ENCODE peak calls at places on chromosomes 1 and 21, in five cellular contexts. One of them, this sample, is unnamed. For H3K4me1, the result is how much of the 10 kb centered on the place peaks cover.

GRCh38 chr1:198088360-198089071 is 68.3 kb upstream of the NEK7 start:
- DNase-seq in uterus: no peak
- DNase-seq in Peyer's patch: no peak
- DNase-seq in transverse colon: no peak
- DNase-seq in body of pancreas: no peak
- DNase-seq in this sample: no peak

GRCh38 chr1:219374167-219374566 is 200.5 kb downstream of the LYPLAL1 start:
- DNase-seq in Peyer's patch: no peak
- DNase-seq in body of pancreas: no peak
- DNase-seq in uterus: no peak
- DNase-seq in transverse colon: no peak
- DNase-seq in this sample: no peak

GRCh38 chr1:20981903-20982695 is 194.6 kb downstream of the EIF4G3 start:
- DNase-seq in transverse colon: no peak
- DNase-seq in body of pancreas: no peak
- DNase-seq in uterus: no peak
- DNase-seq in Peyer's patch: no peak
- DNase-seq in this sample: no peak

GRCh38 chr1:201356701-201357100 is 20.8 kb downstream of the TNNT2 start:
- DNase-seq in body of pancreas: peak
- DNase-seq in uterus: no peak
- DNase-seq in Peyer's patch: no peak
- DNase-seq in transverse colon: no peak
- DNase-seq in this sample: no peak

GRCh38 chr1:152182942-152183341 is 23.9 kb upstream of the RPTN start:
- DNase-seq in body of pancreas: no peak
- DNase-seq in Peyer's patch: no peak
- DNase-seq in uterus: no peak
- DNase-seq in transverse colon: no peak
- DNase-seq in this sample: peak

GRCh38 chr1:67618285-67619018 is 66.5 kb upstream of the GADD45A start:
- DNase-seq in uterus: peak
- DNase-seq in Peyer's patch: no peak
- DNase-seq in body of pancreas: peak
- DNase-seq in transverse colon: peak
- DNase-seq in this sample: peak

GRCh38 chr1:38559180-38559874 is 300.2 kb downstream of the RRAGC start:
- DNase-seq in Peyer's patch: peak
- DNase-seq in uterus: no peak
- DNase-seq in transverse colon: peak
- DNase-seq in body of pancreas: peak
- DNase-seq in this sample: peak

GRCh38 chr1:216576246-216576645 is 147.0 kb downstream of the ESRRG start:
- DNase-seq in body of pancreas: no peak
- DNase-seq in uterus: no peak
- DNase-seq in Peyer's patch: no peak
- DNase-seq in transverse colon: no peak
- DNase-seq in this sample: no peak

GRCh38 chr1:26111530-26112406 is at the start of gene PDIK1L:
- DNase-seq in uterus: peak
- DNase-seq in transverse colon: peak
- DNase-seq in body of pancreas: peak
- DNase-seq in Peyer's patch: peak
- DNase-seq in this sample: peak

GRCh38 chr21:31777857-31778256 is 45.9 kb upstream of the SCAF4 start:
- DNase-seq in Peyer's patch: no peak
- DNase-seq in body of pancreas: no peak
- DNase-seq in uterus: no peak
- DNase-seq in transverse colon: peak
- DNase-seq in this sample: no peak

GRCh38 chr1:19577001-19577400 is 67.1 kb upstream of the NBL1 start:
- DNase-seq in body of pancreas: no peak
- DNase-seq in Peyer's patch: no peak
- DNase-seq in transverse colon: no peak
- DNase-seq in uterus: peak
- DNase-seq in this sample: no peak

GRCh38 chr1:108862698-108863477 is 6.0 kb upstream of the AKNAD1 start:
- DNase-seq in body of pancreas: no peak
- DNase-seq in uterus: no peak
- DNase-seq in transverse colon: no peak
- DNase-seq in Peyer's patch: no peak
- DNase-seq in this sample: no peak

GRCh38 chr1:225446298-225446941 is 18.6 kb upstream of the LBR start:
- DNase-seq in body of pancreas: no peak
- DNase-seq in transverse colon: peak
- DNase-seq in Peyer's patch: no peak
- DNase-seq in uterus: no peak
- DNase-seq in this sample: no peak

GRCh38 chr1:225440380-225440957 is 12.6 kb upstream of the LBR start:
- DNase-seq in Peyer's patch: no peak
- DNase-seq in body of pancreas: peak
- DNase-seq in uterus: no peak
- DNase-seq in transverse colon: peak
- DNase-seq in this sample: no peak

GRCh38 chr1:225445644-225446297 is 17.9 kb upstream of the LBR start:
- DNase-seq in Peyer's patch: no peak
- DNase-seq in body of pancreas: no peak
- DNase-seq in transverse colon: peak
- DNase-seq in uterus: no peak
- DNase-seq in this sample: no peak

GRCh38 chr1:225441314-225442119 is 13.7 kb upstream of the LBR start:
- DNase-seq in transverse colon: peak
- DNase-seq in uterus: no peak
- DNase-seq in body of pancreas: peak
- DNase-seq in Peyer's patch: no peak
- DNase-seq in this sample: no peak

DNA sequence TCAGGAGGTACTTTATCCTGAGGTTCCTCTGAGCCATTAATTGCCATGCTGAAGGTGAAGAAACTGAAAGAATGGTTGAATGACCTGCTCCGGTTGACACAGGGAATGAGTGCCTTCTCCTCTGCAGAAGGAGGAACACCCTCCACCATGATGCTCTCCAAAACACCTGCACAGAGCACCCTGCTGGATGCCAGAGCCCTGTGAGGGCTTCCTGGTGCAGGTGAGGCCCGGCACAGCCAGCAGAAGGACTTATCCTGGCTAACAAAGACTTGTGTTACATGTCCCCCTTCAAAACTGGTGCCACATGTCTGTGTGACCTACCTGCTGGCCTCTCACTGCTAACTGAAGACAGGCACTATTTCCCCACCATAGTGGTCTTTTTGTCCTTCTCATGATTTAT is 14.3 kb upstream of the LBR start:
- DNase-seq in uterus: no peak
- DNase-seq in Peyer's patch: no peak
- DNase-seq in body of pancreas: no peak
- DNase-seq in transverse colon: no peak
- DNase-seq in this sample: no peak
- H3K4me1 ChIP-seq in uterus: under half
- H3K4me1 ChIP-seq in Peyer's patch: under half
- H3K4me1 ChIP-seq in body of pancreas: half or more
- H3K4me1 ChIP-seq in transverse colon: half or more
- H3K4me1 ChIP-seq in this sample: under half

GRCh38 chr1:145960468-145961108 is 2.8 kb upstream of the LIX1L start:
- DNase-seq in Peyer's patch: peak
- DNase-seq in body of pancreas: peak
- DNase-seq in uterus: peak
- DNase-seq in transverse colon: peak
- DNase-seq in this sample: peak
- TF ChIP-seq POLR2A in Peyer's patch: peak
- TF ChIP-seq POLR2A in body of pancreas: peak
- TF ChIP-seq POLR2A in uterus: peak
- TF ChIP-seq POLR2A in transverse colon: peak
- TF ChIP-seq POLR2A in this sample: peak

GRCh38 chr21:33433425-33434114 is 30.4 kb downstream of the IFNGR2 start:
- DNase-seq in Peyer's patch: no peak
- DNase-seq in uterus: no peak
- DNase-seq in transverse colon: no peak
- DNase-seq in body of pancreas: no peak
- DNase-seq in this sample: no peak

GRCh38 chr21:33430858-33431257 is 27.6 kb downstream of the IFNGR2 start:
- DNase-seq in body of pancreas: no peak
- DNase-seq in uterus: no peak
- DNase-seq in Peyer's patch: no peak
- DNase-seq in transverse colon: no peak
- DNase-seq in this sample: no peak

GRCh38 chr21:33434770-33435360 is 31.7 kb downstream of the IFNGR2 start:
- DNase-seq in Peyer's patch: no peak
- DNase-seq in transverse colon: no peak
- DNase-seq in uterus: no peak
- DNase-seq in body of pancreas: no peak
- DNase-seq in this sample: no peak

GRCh38 chr21:33433001-33433400 is 29.8 kb downstream of the IFNGR2 start:
- DNase-seq in Peyer's patch: no peak
- DNase-seq in uterus: no peak
- DNase-seq in transverse colon: no peak
- DNase-seq in body of pancreas: no peak
- DNase-seq in this sample: no peak

DNA sequence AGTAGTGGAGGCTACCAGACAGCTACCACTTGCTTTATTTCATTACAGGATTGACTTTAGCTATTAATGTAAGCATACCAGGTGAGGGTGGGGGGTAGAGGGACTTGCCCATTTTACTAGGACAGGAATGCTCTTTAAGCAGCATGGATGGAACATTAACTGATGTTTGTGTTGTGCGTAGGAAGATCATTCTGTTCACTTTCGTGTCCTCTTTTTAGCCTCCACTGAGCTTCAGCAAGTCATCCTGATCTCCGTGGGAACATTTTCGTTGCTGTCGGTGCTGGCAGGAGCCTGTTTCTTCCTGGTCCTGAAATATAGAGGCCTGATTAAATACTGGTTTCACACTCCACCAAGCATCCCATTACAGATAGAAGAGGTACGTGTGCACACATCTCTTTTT is 29.3 kb downstream of the IFNGR2 start:
- DNase-seq in body of pancreas: no peak
- DNase-seq in transverse colon: no peak
- DNase-seq in uterus: no peak
- DNase-seq in Peyer's patch: no peak
- DNase-seq in this sample: no peak
- H3K4me1 ChIP-seq in body of pancreas: under half
- H3K4me1 ChIP-seq in transverse colon: under half
- H3K4me1 ChIP-seq in uterus: under half
- H3K4me1 ChIP-seq in Peyer's patch: under half
- H3K4me1 ChIP-seq in this sample: under half

GRCh38 chr21:26572668-26573381 is at the start of gene CYYR1:
- DNase-seq in uterus: no peak
- DNase-seq in body of pancreas: peak
- DNase-seq in Peyer's patch: no peak
- DNase-seq in transverse colon: no peak
- DNase-seq in this sample: no peak

GRCh38 chr21:26565546-26565945 is 7.5 kb downstream of the CYYR1 start:
- DNase-seq in transverse colon: no peak
- DNase-seq in body of pancreas: no peak
- DNase-seq in uterus: no peak
- DNase-seq in Peyer's patch: no peak
- DNase-seq in this sample: no peak

GRCh38 chr21:26572026-26572425 is 1.1 kb downstream of the CYYR1 start:
- DNase-seq in Peyer's patch: no peak
- DNase-seq in body of pancreas: no peak
- DNase-seq in transverse colon: no peak
- DNase-seq in uterus: no peak
- DNase-seq in this sample: no peak

GRCh38 chr21:26565105-26565504 is 8.0 kb downstream of the CYYR1 start:
- DNase-seq in body of pancreas: no peak
- DNase-seq in Peyer's patch: no peak
- DNase-seq in transverse colon: no peak
- DNase-seq in uterus: no peak
- DNase-seq in this sample: no peak

GRCh38 chr21:26570203-26570602 is 2.9 kb downstream of the CYYR1 start:
- DNase-seq in uterus: no peak
- DNase-seq in Peyer's patch: no peak
- DNase-seq in body of pancreas: no peak
- DNase-seq in transverse colon: no peak
- DNase-seq in this sample: no peak
- TF ChIP-seq POLR2A in uterus: no peak
- TF ChIP-seq POLR2A in Peyer's patch: no peak
- TF ChIP-seq POLR2A in body of pancreas: no peak
- TF ChIP-seq POLR2A in transverse colon: no peak
- TF ChIP-seq POLR2A in this sample: no peak

DNA sequence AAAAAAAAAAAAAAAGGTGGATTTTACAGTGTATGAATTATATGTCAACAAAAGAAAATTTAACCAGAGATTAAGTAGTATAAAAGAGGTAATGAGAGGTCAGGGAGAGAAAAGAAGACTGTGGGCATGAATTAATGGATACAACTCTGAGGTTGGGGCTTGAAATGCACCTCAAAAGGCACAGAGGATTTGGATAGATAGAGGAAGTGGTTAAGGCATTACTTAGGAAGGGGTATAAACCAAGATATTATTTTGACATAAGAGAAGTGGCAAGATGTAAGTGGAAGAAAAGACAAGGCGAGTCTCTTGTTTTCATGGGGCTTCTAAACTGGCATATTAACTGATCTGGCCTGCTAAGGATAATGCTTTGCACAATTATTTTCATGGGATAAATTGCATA is 34.1 kb downstream of the RAP1A start:
- DNase-seq in Peyer's patch: no peak
- DNase-seq in body of pancreas: no peak
- DNase-seq in transverse colon: no peak
- DNase-seq in uterus: no peak
- DNase-seq in this sample: no peak
- H3K4me1 ChIP-seq in Peyer's patch: under half
- H3K4me1 ChIP-seq in body of pancreas: under half
- H3K4me1 ChIP-seq in transverse colon: half or more
- H3K4me1 ChIP-seq in uterus: under half
- H3K4me1 ChIP-seq in this sample: under half

GRCh38 chr1:226943156-226943555 is 3.1 kb downstream of the COQ8A start:
- DNase-seq in Peyer's patch: no peak
- DNase-seq in transverse colon: no peak
- DNase-seq in uterus: no peak
- DNase-seq in body of pancreas: no peak
- DNase-seq in this sample: no peak
- TF ChIP-seq POLR2A in Peyer's patch: no peak
- TF ChIP-seq POLR2A in transverse colon: no peak
- TF ChIP-seq POLR2A in uterus: no peak
- TF ChIP-seq POLR2A in body of pancreas: no peak
- TF ChIP-seq POLR2A in this sample: no peak

This sample was measured in prostate gland.